ENCODE peak calls at places on chromosomes 2 and 18, in five cellular contexts. One of them, this sample, is unnamed.

GRCh38 chr2:160494243-160494642 is 636 bp upstream of the RBMS1 start:
- DNase-seq in A549: peak
- DNase-seq in HepG2: no peak
- DNase-seq in GM12878: no peak
- DNase-seq in K562: no peak
- DNase-seq in this sample: peak

GRCh38 chr2:11577101-11577883 is 43.4 kb downstream of the GREB1 start:
- DNase-seq in A549: no peak
- DNase-seq in K562: no peak
- DNase-seq in GM12878: no peak
- DNase-seq in HepG2: no peak
- DNase-seq in this sample: no peak

GRCh38 chr18:45654677-45655076 is 39.4 kb downstream of the SLC14A2 start:
- DNase-seq in GM12878: no peak
- DNase-seq in K562: no peak
- DNase-seq in A549: no peak
- DNase-seq in HepG2: no peak
- DNase-seq in this sample: no peak

GRCh38 chr2:19839438-19839837 is 62.3 kb downstream of the TTC32 start:
- DNase-seq in A549: no peak
- DNase-seq in HepG2: no peak
- DNase-seq in K562: no peak
- DNase-seq in GM12878: no peak
- DNase-seq in this sample: no peak

GRCh38 chr18:63207154-63207790 is 112.3 kb downstream of the BCL2 start:
- DNase-seq in K562: no peak
- DNase-seq in GM12878: no peak
- DNase-seq in A549: no peak
- DNase-seq in HepG2: no peak
- DNase-seq in this sample: no peak

GRCh38 chr2:84395819-84396218 is 63.3 kb downstream of the SUCLG1 start:
- DNase-seq in K562: no peak
- DNase-seq in A549: no peak
- DNase-seq in HepG2: no peak
- DNase-seq in GM12878: no peak
- DNase-seq in this sample: no peak

GRCh38 chr2:212956665-212957064 is 194.7 kb downstream of the IKZF2 start:
- DNase-seq in A549: no peak
- DNase-seq in GM12878: no peak
- DNase-seq in K562: no peak
- DNase-seq in HepG2: no peak
- DNase-seq in this sample: no peak

GRCh38 chr18:4544131-4544530 is 89.0 kb upstream of the DLGAP1 start:
- DNase-seq in GM12878: no peak
- DNase-seq in HepG2: no peak
- DNase-seq in K562: no peak
- DNase-seq in A549: peak
- DNase-seq in this sample: no peak

GRCh38 chr2:138023298-138023697 is 59.0 kb downstream of the HNMT start:
- DNase-seq in HepG2: no peak
- DNase-seq in K562: no peak
- DNase-seq in A549: peak
- DNase-seq in GM12878: no peak
- DNase-seq in this sample: peak

GRCh38 chr2:100819365-100820345 is at the start of gene NPAS2:
- DNase-seq in HepG2: peak
- DNase-seq in A549: peak
- DNase-seq in GM12878: no peak
- DNase-seq in K562: peak
- DNase-seq in this sample: peak

GRCh38 chr2:120346034-120346666 is at the start of gene INHBB:
- DNase-seq in K562: no peak
- DNase-seq in HepG2: no peak
- DNase-seq in GM12878: no peak
- DNase-seq in A549: peak
- DNase-seq in this sample: no peak

GRCh38 chr18:35311506-35311905 is 21.5 kb upstream of the ZSCAN30 start:
- DNase-seq in A549: no peak
- DNase-seq in K562: no peak
- DNase-seq in HepG2: no peak
- DNase-seq in GM12878: no peak
- DNase-seq in this sample: peak

GRCh38 chr2:237533668-237534138 is 32.7 kb upstream of the PRLH start:
- DNase-seq in K562: no peak
- DNase-seq in GM12878: no peak
- DNase-seq in HepG2: no peak
- DNase-seq in A549: no peak
- DNase-seq in this sample: no peak

GRCh38 chr2:150699208-150699607 is 211.7 kb upstream of the RND3 start:
- DNase-seq in GM12878: no peak
- DNase-seq in K562: no peak
- DNase-seq in A549: no peak
- DNase-seq in HepG2: no peak
- DNase-seq in this sample: no peak

GRCh38 chr2:1594281-1595171 is 149.8 kb downstream of the PXDN start:
- DNase-seq in GM12878: no peak
- DNase-seq in K562: no peak
- DNase-seq in A549: no peak
- DNase-seq in HepG2: no peak
- DNase-seq in this sample: no peak

GRCh38 chr2:76316691-76317090 is 606.0 kb upstream of the GCFC2 start:
- DNase-seq in K562: no peak
- DNase-seq in GM12878: no peak
- DNase-seq in A549: no peak
- DNase-seq in HepG2: no peak
- DNase-seq in this sample: no peak

GRCh38 chr2:127082974-127083373 is 24.0 kb downstream of the BIN1 start:
- DNase-seq in K562: no peak
- DNase-seq in A549: no peak
- DNase-seq in GM12878: no peak
- DNase-seq in HepG2: no peak
- DNase-seq in this sample: no peak

GRCh38 chr2:234980476-234981187 is 28.8 kb downstream of the SH3BP4 start:
- DNase-seq in K562: no peak
- DNase-seq in A549: no peak
- DNase-seq in HepG2: peak
- DNase-seq in GM12878: no peak
- DNase-seq in this sample: peak

GRCh38 chr18:79483971-79484491 is 88.3 kb downstream of the NFATC1 start:
- DNase-seq in HepG2: no peak
- DNase-seq in A549: no peak
- DNase-seq in GM12878: no peak
- DNase-seq in K562: no peak
- DNase-seq in this sample: no peak

GRCh38 chr18:79465392-79465991 is 69.8 kb downstream of the NFATC1 start:
- DNase-seq in K562: no peak
- DNase-seq in HepG2: no peak
- DNase-seq in A549: no peak
- DNase-seq in GM12878: peak
- DNase-seq in this sample: peak

GRCh38 chr18:13290856-13291271 is 72.3 kb downstream of the LDLRAD4 start:
- DNase-seq in K562: no peak
- DNase-seq in A549: no peak
- DNase-seq in HepG2: no peak
- DNase-seq in GM12878: no peak
- DNase-seq in this sample: no peak

GRCh38 chr2:29309090-29310054 is 194.2 kb downstream of the CLIP4 start:
- DNase-seq in GM12878: no peak
- DNase-seq in K562: peak
- DNase-seq in HepG2: peak
- DNase-seq in A549: peak
- DNase-seq in this sample: peak

GRCh38 chr2:52976132-52976949 is 791.3 kb upstream of the CHAC2 start:
- DNase-seq in GM12878: no peak
- DNase-seq in A549: peak
- DNase-seq in HepG2: no peak
- DNase-seq in K562: no peak
- DNase-seq in this sample: peak

GRCh38 chr2:187390891-187391290 is 57.2 kb downstream of the CALCRL start:
- DNase-seq in HepG2: peak
- DNase-seq in K562: no peak
- DNase-seq in GM12878: no peak
- DNase-seq in A549: peak
- DNase-seq in this sample: peak

GRCh38 chr2:9781252-9781651 is 62.0 kb upstream of the TAF1B start:
- DNase-seq in GM12878: no peak
- DNase-seq in HepG2: no peak
- DNase-seq in K562: no peak
- DNase-seq in A549: no peak
- DNase-seq in this sample: no peak
- TF ChIP-seq MYC in GM12878: no peak
- TF ChIP-seq MYC in HepG2: no peak
- TF ChIP-seq MYC in K562: no peak
- TF ChIP-seq MYC in A549: no peak
- TF ChIP-seq MYC in this sample: no peak

GRCh38 chr2:3349211-3349693 is 28.4 kb downstream of the EIPR1 start:
- DNase-seq in K562: no peak
- DNase-seq in GM12878: no peak
- DNase-seq in HepG2: no peak
- DNase-seq in A549: no peak
- DNase-seq in this sample: no peak

GRCh38 chr2:3357926-3358325 is 19.7 kb downstream of the EIPR1 start:
- DNase-seq in A549: no peak
- DNase-seq in GM12878: no peak
- DNase-seq in HepG2: no peak
- DNase-seq in K562: no peak
- DNase-seq in this sample: no peak

GRCh38 chr2:3355951-3356569 is 21.6 kb downstream of the EIPR1 start:
- DNase-seq in A549: no peak
- DNase-seq in HepG2: no peak
- DNase-seq in GM12878: no peak
- DNase-seq in K562: no peak
- DNase-seq in this sample: no peak

GRCh38 chr2:3356799-3357198 is 20.8 kb downstream of the EIPR1 start:
- DNase-seq in GM12878: no peak
- DNase-seq in K562: no peak
- DNase-seq in HepG2: no peak
- DNase-seq in A549: no peak
- DNase-seq in this sample: no peak

DNA sequence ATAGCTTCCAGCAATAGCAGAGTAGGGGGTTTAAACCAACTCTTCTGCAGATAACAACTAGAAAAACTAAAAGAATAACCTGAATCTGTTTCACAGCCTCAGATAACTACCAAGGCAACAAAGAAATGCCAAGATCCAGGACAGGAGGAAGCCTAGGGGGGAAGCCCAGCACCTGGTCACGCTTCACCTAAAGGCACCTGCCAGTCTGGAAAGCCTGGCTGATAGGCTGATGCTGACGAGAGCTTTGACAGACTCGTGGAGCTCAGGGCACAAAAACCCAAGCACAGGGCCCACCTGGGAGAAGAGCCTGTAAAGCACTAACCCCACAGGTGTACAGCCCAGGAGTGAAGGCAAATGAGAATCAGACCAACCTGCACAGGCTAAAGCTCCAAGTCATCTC is 22.6 kb downstream of the EIPR1 start:
- DNase-seq in K562: no peak
- DNase-seq in GM12878: no peak
- DNase-seq in HepG2: no peak
- DNase-seq in A549: no peak
- DNase-seq in this sample: no peak
- TF ChIP-seq MYC in K562: no peak
- TF ChIP-seq MYC in GM12878: no peak
- TF ChIP-seq MYC in HepG2: no peak
- TF ChIP-seq MYC in A549: no peak
- TF ChIP-seq MYC in this sample: no peak

DNA sequence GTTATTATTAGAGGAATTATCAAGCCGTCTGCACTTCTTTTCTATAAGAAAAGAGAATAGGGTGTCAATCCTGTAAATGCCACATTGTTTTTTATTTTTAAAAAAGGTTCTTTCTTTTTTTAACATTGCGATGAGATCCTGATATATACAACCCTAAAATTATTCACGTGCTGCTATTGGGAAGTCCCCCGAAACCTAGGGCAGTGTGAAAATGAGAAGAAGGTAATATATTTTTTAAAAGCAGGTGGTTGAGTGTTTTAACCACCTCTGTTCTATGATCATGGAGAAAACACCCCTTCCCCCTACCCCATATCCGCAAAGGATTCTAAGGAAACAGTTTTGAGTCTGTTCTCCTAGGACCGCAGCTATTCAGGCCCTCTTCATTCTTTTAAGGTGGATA is 94.5 kb upstream of the KLHL14 start:
- DNase-seq in A549: no peak
- DNase-seq in HepG2: no peak
- DNase-seq in K562: no peak
- DNase-seq in GM12878: no peak
- DNase-seq in this sample: no peak
- TF ChIP-seq MYC in A549: no peak
- TF ChIP-seq MYC in HepG2: no peak
- TF ChIP-seq MYC in K562: no peak
- TF ChIP-seq MYC in GM12878: no peak
- TF ChIP-seq MYC in this sample: no peak

DNA sequence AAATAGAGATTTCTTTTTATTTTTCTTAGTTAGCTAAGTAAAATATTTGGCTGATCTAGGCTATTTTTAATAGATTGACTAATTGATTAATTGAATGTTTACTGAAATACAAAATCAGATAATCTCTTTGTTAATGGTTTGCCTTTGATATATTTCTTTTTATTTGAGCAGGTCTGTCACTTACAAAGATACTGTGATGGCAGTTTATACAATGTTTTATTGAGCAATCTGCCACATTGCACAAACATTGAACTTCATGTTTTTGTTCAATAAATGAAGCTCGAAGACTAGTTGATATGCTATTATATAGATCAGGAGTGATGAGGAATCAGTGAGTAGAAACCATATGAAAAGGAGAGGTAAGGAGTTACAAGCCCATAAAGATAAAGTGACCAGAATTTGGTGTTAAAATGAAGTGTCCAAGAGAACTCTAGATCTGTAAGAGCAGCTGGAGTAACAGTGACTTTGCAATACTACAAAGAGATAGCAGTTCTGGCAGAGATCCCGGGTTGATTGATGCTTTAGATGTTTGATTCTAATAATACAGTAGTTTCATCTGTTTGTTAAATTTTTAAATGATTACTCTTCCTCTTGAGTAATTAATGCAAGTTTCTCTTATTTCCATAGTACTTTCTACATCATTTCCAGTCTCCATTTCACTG is 574.2 kb downstream of the CCDC85A start:
- DNase-seq in GM12878: no peak
- DNase-seq in K562: no peak
- DNase-seq in HepG2: no peak
- DNase-seq in A549: no peak
- DNase-seq in this sample: no peak
- TF ChIP-seq MYC in GM12878: no peak
- TF ChIP-seq MYC in K562: no peak
- TF ChIP-seq MYC in HepG2: no peak
- TF ChIP-seq MYC in A549: no peak
- TF ChIP-seq MYC in this sample: no peak

This sample was measured in endothelial cell of umbilical vein.